ENCODE peak calls at places on chromosomes 16 and 17, in five cellular contexts. O is LHCN-M2, X is uterus, U is substantia nigra, A is heart right ventricle. C is an unnamed sample.

GRCh38 chr17:74780443-74781238 is 4.5 kb upstream of the NAT9 start:
- DNase-seq in X (no peak), O (peak), U (peak), A (no peak), C (peak)

GRCh38 chr16:57736419-57737281 is 1.1 kb downstream of the KATNB1 start:
- DNase-seq in U (no peak), O (peak), X (no peak), A (no peak), C (no peak)

GRCh38 chr17:29115906-29116651 is 64.1 kb downstream of the MYO18A start:
- DNase-seq in O (peak), U (no peak), X (no peak), A (no peak), C (peak)

GRCh38 chr16:75566889-75567255 is 693 bp downstream of the GABARAPL2 start:
- DNase-seq in X (no peak), O (no peak), U (no peak), A (no peak), C (no peak)

GRCh38 chr16:85134794-85135153 is 22.5 kb upstream of the CIBAR2 start:
- DNase-seq in U (no peak), O (no peak), X (peak), A (peak), C (no peak)

GRCh38 chr16:27321013-27321960 is 7.5 kb downstream of the IL4R start:
- DNase-seq in A (no peak), U (no peak), X (peak), O (peak), C (no peak)

GRCh38 chr17:72183194-72183685 is 62.4 kb downstream of the SOX9 start:
- DNase-seq in O (no peak), X (no peak), U (no peak), A (no peak), C (no peak)

GRCh38 chr17:44781553-44782348 is 23.0 kb downstream of the ADAM11 start:
- DNase-seq in X (peak), O (no peak), A (peak), U (no peak), C (no peak)

GRCh38 chr16:58652741-58653140 is 23.1 kb upstream of the CNOT1 start:
- DNase-seq in U (no peak), A (no peak), X (no peak), O (peak), C (no peak)

GRCh38 chr17:81923302-81924260 is 4.0 kb downstream of the MAFG start:
- DNase-seq in A (peak), X (no peak), O (peak), U (peak), C (peak)

GRCh38 chr17:17071531-17072360 is 29.5 kb downstream of the MPRIP start:
- DNase-seq in A (no peak), U (no peak), X (no peak), O (no peak), C (no peak)

GRCh38 chr16:70430667-70431536 is 8.0 kb downstream of the ST3GAL2 start:
- DNase-seq in A (peak), X (no peak), O (no peak), U (no peak), C (no peak)

GRCh38 chr17:2011421-2012371 is 13.4 kb downstream of the RTN4RL1 start:
- DNase-seq in O (peak), A (no peak), U (no peak), X (no peak), C (no peak)

GRCh38 chr17:75891022-75891604 is 5.6 kb downstream of the TRIM65 start:
- DNase-seq in A (no peak), U (no peak), X (no peak), O (no peak), C (no peak)

GRCh38 chr17:57245786-57246185 is 10.5 kb upstream of the MSI2 start:
- DNase-seq in A (no peak), X (no peak), O (no peak), U (no peak), C (no peak)

GRCh38 chr17:50879086-50879485 is 12.9 kb upstream of the TOB1 start:
- DNase-seq in U (no peak), X (no peak), A (no peak), O (no peak), C (no peak)

GRCh38 chr17:62819511-62820221 is 11.6 kb upstream of the MARCHF10 start:
- DNase-seq in X (peak), O (peak), U (no peak), A (peak), C (peak)

GRCh38 chr16:89583197-89583894 is 7.8 kb downstream of the CPNE7 start:
- DNase-seq in O (no peak), U (no peak), X (no peak), A (no peak), C (no peak)

GRCh38 chr17:2087597-2088211 is 32.8 kb downstream of the HIC1 start:
- DNase-seq in O (no peak), U (no peak), A (peak), X (peak), C (no peak)

GRCh38 chr17:63973247-63973646 is 529 bp upstream of the SCN4A start:
- DNase-seq in A (no peak), O (no peak), X (no peak), U (no peak), C (no peak)

GRCh38 chr16:228151-228855 is 946 bp downstream of the LUC7L start:
- DNase-seq in U (no peak), X (no peak), A (no peak), O (peak), C (no peak)

GRCh38 chr16:68275611-68276191 is 11.4 kb downstream of the SLC7A6 start:
- DNase-seq in X (no peak), A (no peak), O (peak), U (no peak), C (no peak)

GRCh38 chr16:46991729-46992704 is 18.5 kb upstream of the DNAJA2 start:
- DNase-seq in A (no peak), U (no peak), O (no peak), X (no peak), C (no peak)

GRCh38 chr16:84332975-84333684 is 35.2 kb upstream of the ATP2C2 start:
- DNase-seq in A (no peak), O (no peak), X (no peak), U (no peak), C (no peak)